ENCODE peak calls at places on chromosomes 6 and 20, in four cellular contexts. D is transverse colon, Q is vagina, I is endothelial cell. L is an unnamed sample.

GRCh38 chr20:50504231-50504823 is 5.9 kb upstream of the PTPN1 start:
- DNase-seq in I (no peak), D (no peak), Q (no peak), L (no peak)

GRCh38 chr6:134721095-134721400 is 228.9 kb downstream of the ALDH8A1 start:
- DNase-seq in Q (no peak), I (no peak), D (no peak), L (no peak)

GRCh38 chr6:147508073-147508870 is at the start of gene SAMD5:
- DNase-seq in D (peak), I (peak), Q (no peak), L (peak)

GRCh38 chr6:44228433-44228832 is 5.0 kb downstream of the SLC29A1 start:
- DNase-seq in I (no peak), Q (no peak), D (no peak), L (no peak)

GRCh38 chr6:151627689-151628444 is 134.1 kb downstream of the CCDC170 start:
- DNase-seq in I (no peak), D (no peak), Q (no peak), L (peak)

GRCh38 chr6:163554663-163555062 is 140.1 kb downstream of the QKI start:
- DNase-seq in D (peak), Q (no peak), I (peak), L (peak)

GRCh38 chr20:36463212-36464061 is 77.9 kb upstream of the MYL9 start:
- DNase-seq in I (no peak), D (no peak), Q (no peak), L (no peak)

GRCh38 chr6:130233332-130233731 is 10.6 kb upstream of the SAMD3 start:
- DNase-seq in Q (no peak), I (no peak), D (no peak), L (no peak)

GRCh38 chr6:137870744-137871247 is 3.7 kb downstream of the TNFAIP3 start:
- DNase-seq in D (no peak), I (no peak), Q (no peak), L (no peak)

GRCh38 chr6:164927288-164928040 is 381.9 kb downstream of the C6orf118 start:
- DNase-seq in Q (no peak), D (peak), I (peak), L (peak)

GRCh38 chr6:35798706-35799105 is 1.6 kb upstream of the CLPS start:
- DNase-seq in I (no peak), D (no peak), Q (no peak), L (no peak)

GRCh38 chr6:90978046-90978445 is 391.2 kb upstream of the MAP3K7 start:
- DNase-seq in D (no peak), I (no peak), Q (no peak), L (no peak)

GRCh38 chr6:111939902-111940301 is 66.7 kb upstream of the FYN start:
- DNase-seq in D (no peak), Q (no peak), I (no peak), L (no peak)

GRCh38 chr20:40813213-40813510 is 124.1 kb upstream of the MAFB start:
- DNase-seq in I (no peak), D (no peak), Q (peak), L (no peak)

GRCh38 chr20:20549699-20550098 is 162.7 kb downstream of the RALGAPA2 start:
- DNase-seq in I (no peak), Q (no peak), D (no peak), L (peak)

GRCh38 chr6:163122365-163122764 is 292.2 kb upstream of the QKI start:
- DNase-seq in Q (no peak), D (no peak), I (no peak), L (no peak)

GRCh38 chr6:75230484-75231325 is 12.9 kb downstream of the COX7A2 start:
- DNase-seq in Q (no peak), I (peak), D (peak), L (peak)

GRCh38 chr20:21808863-21809664 is 103.6 kb downstream of the PAX1 start:
- DNase-seq in I (peak), Q (no peak), D (peak), L (no peak)

GRCh38 chr6:48904809-48905208 is 558.2 kb downstream of the MMUT start:
- DNase-seq in D (no peak), Q (no peak), I (no peak), L (no peak)

GRCh38 chr20:52269327-52269726 is 77.7 kb upstream of the ZFP64 start:
- DNase-seq in D (no peak), Q (no peak), I (no peak), L (no peak)

GRCh38 chr6:31945507-31946369 is at the start of gene CFB:
- DNase-seq in I (no peak), Q (no peak), D (peak), L (peak)

GRCh38 chr6:12585497-12585958 is 131.0 kb upstream of the PHACTR1 start:
- DNase-seq in I (no peak), Q (no peak), D (no peak), L (no peak)

GRCh38 chr20:20406306-20406705 is 38.4 kb downstream of the INSM1 start:
- DNase-seq in Q (no peak), I (no peak), D (no peak), L (no peak)

GRCh38 chr6:148358196-148358785 is 15.7 kb downstream of the SASH1 start:
- DNase-seq in Q (no peak), D (no peak), I (no peak), L (no peak)

GRCh38 chr6:24720131-24720603 is 1.2 kb upstream of the C6orf62 start:
- DNase-seq in I (peak), Q (no peak), D (peak), L (peak)

GRCh38 chr6:11650711-11651110 is 113.2 kb downstream of the TMEM170B start:
- DNase-seq in Q (no peak), D (no peak), I (no peak), L (no peak)

GRCh38 chr6:113495521-113495920 is 361.6 kb upstream of the MARCKS start:
- DNase-seq in I (peak), D (no peak), Q (no peak), L (no peak)

GRCh38 chr20:55415567-55416142 is 589.7 kb downstream of the CBLN4 start:
- DNase-seq in I (no peak), Q (no peak), D (no peak), L (no peak)

GRCh38 chr6:26465776-26466175 is 8.0 kb downstream of the BTN2A1 start:
- DNase-seq in Q (no peak), I (no peak), D (no peak), L (no peak)

GRCh38 chr6:43951063-43951755 is 176.0 kb downstream of the MRPL14 start:
- DNase-seq in I (peak), Q (peak), D (peak), L (peak)

DNA sequence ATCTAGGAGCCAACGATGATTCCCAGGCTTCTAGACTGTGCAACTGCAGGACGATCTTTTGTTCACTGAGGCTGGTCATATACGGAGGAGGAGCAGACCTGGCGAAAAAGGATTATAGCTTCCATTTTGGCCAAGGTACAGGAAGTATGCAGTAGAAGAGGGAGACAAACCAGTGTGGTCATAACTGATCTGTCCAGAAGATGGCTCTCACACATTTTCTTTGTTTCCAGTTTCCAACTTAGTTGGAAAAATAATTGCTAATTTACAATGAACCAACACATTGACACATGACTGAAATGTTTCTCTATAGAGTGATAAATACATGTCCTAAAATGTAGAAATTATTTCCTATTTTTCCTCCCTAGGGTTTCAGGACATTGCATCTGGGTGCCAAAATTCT is 364.1 kb upstream of the BTBD3 start:
- DNase-seq in Q (no peak), D (no peak), I (no peak), L (peak)
- TF ChIP-seq CTCF in Q (no peak), D (no peak), I (no peak), L (no peak)

DNA sequence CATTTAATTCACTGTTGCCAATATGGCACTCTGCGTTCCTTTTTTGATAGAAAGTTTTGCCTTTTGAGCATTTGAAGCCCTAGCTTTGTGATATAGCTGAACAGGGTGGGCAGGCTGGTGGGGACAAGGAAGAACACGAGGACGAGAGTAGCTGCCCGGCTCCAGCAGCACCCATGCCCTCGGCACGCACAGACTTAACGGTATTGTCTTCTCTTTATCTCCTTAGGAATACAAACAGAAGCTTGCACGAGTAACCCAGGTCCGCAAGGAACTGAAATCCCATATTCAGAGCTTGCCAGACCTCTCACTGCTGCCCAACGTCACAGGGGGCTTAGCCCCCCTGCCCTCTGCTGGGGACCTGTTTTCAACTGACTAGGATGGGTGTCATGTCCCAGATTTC is 56.0 kb downstream of the RPRD1B start:
- DNase-seq in Q (no peak), D (no peak), I (no peak), L (no peak)
- TF ChIP-seq CTCF in Q (no peak), D (no peak), I (no peak), L (no peak)

GRCh38 chr6:126172151-126172550 is 167.8 kb upstream of the CENPW start:
- DNase-seq in Q (no peak), D (no peak), I (no peak), L (no peak)

GRCh38 chr6:126170433-126170832 is 169.5 kb upstream of the CENPW start:
- DNase-seq in D (peak), I (no peak), Q (no peak), L (no peak)

GRCh38 chr6:126167726-126168125 is 172.2 kb upstream of the CENPW start:
- DNase-seq in I (no peak), D (no peak), Q (no peak), L (no peak)

GRCh38 chr6:126174697-126175096 is 165.2 kb upstream of the CENPW start:
- DNase-seq in Q (no peak), D (no peak), I (no peak), L (no peak)

GRCh38 chr6:126170875-126171489 is 168.9 kb upstream of the CENPW start:
- DNase-seq in I (peak), Q (no peak), D (peak), L (peak)
- TF ChIP-seq CTCF in I (peak), Q (no peak), D (peak), L (peak)

GRCh38 chr6:116518621-116519020 is 7.2 kb downstream of the CALHM5 start:
- DNase-seq in D (no peak), I (no peak), Q (no peak), L (no peak)
- TF ChIP-seq CTCF in D (no peak), I (no peak), Q (no peak), L (no peak)

GRCh38 chr6:139019722-139020121 is 8.8 kb upstream of the ABRACL start:
- DNase-seq in Q (no peak), I (no peak), D (no peak), L (no peak)
- TF ChIP-seq CTCF in Q (no peak), I (no peak), D (no peak), L (no peak)

GRCh38 chr20:44597930-44598329 is 15.6 kb downstream of the PKIG start:
- DNase-seq in I (no peak), D (no peak), Q (no peak), L (no peak)

GRCh38 chr20:44597516-44597915 is 15.1 kb downstream of the PKIG start:
- DNase-seq in Q (no peak), I (no peak), D (no peak), L (no peak)

GRCh38 chr20:44600301-44600700 is 17.9 kb downstream of the PKIG start:
- DNase-seq in D (no peak), Q (no peak), I (no peak), L (no peak)

GRCh38 chr20:44599715-44600114 is 17.3 kb downstream of the PKIG start:
- DNase-seq in Q (no peak), D (no peak), I (no peak), L (no peak)

DNA sequence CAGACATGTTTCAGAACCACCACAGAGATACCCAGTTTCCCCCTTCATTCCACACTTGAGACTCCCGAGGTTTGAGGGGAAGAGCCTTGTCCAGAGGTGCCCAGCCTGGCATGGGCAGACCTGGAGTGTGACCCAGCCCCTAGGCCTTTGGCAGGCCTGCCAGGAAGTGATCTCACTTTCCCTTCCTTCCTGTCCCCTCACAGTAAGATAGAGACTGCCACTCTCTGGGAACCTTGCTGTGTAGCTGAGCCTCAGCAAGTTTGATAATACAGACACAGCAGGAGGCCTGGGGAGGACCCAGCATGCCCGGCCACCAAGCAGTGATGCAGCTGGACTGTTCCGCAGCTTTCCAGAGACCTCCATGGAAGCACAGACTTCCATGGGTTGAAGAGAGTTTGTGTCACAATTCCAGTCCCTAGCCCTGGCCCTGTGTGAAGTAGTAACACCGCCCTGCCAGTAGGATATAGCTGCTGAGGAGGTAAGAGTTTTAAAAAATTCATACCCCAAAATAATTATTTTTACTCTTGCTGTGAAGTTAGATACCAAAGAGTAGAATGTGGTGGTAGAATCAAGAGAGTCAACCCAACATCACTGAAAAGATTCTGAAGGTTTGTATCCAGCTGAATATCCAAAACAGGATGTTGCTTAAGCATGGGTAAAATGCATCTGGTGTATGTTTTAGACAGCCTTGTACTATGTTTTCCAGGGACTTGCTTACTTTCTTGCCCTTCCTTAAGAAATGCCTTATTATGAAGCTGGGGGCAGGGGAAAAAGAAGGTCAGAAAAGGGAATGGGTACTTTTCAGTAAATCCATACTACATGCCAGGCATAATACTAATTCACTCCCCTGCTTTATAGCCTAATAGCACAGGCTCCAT is 16.3 kb downstream of the PKIG start:
- DNase-seq in D (no peak), Q (no peak), I (no peak), L (no peak)
- TF ChIP-seq CTCF in D (no peak), Q (no peak), I (peak), L (no peak)

DNA sequence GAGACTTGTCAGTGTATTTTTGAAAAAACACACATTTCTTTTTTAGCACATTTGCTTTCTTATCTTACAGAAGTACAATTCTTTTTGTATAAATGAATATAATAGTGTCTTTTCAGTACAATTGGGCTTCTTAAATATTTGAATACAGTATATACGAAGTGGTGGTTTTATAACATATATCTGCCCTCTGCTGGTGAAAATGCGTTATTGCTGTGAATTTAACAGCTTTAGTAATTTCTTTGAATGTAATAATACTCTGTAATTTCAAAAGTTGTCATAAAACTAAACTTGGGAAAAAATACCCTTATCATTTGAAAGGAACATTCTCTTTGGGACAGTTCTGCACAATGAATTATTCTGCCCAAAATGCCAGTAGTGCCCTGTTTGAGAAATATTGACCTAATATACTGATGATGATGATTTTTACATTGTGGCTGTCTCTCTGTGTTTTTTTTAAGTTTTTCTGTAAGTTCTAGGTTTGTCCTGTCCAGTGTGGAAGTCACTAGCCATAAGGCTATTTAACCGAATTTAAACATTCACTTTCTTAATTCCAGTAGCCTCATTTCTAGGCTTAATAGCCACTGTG is 19.0 kb downstream of the SMAP1 start:
- DNase-seq in Q (no peak), D (no peak), I (no peak), L (no peak)
- TF ChIP-seq CTCF in Q (peak), D (peak), I (peak), L (peak)

L was measured in Calu3.